ENCODE peak calls at places on chromosomes 16 and 17, in four cellular contexts. F is C1 segment of cervical spinal cord, Q is fibroblast of the conjunctiva, K is NB4. U is an unnamed sample.

GRCh38 chr17:17725853-17726720 is 44.8 kb downstream of the RAI1 start:
- DNase-seq in F (no peak), Q (no peak), K (peak; percentile 29), U (no peak)

GRCh38 chr17:45029758-45030423 is 21.5 kb downstream of the DCAKD start:
- DNase-seq in F (no peak), Q (no peak), K (no peak), U (no peak)

GRCh38 chr16:25841776-25842175 is 150.0 kb downstream of the HS3ST4 start:
- DNase-seq in F (no peak), Q (no peak), K (no peak), U (no peak)

GRCh38 chr17:17167986-17168385 is 38.1 kb downstream of the PLD6 start:
- DNase-seq in F (no peak), Q (no peak), K (no peak), U (no peak)

GRCh38 chr17:19306160-19307111 is 56.1 kb downstream of the B9D1 start:
- DNase-seq in F (peak; percentile 88), Q (no peak), K (peak; percentile 80), U (no peak)

GRCh38 chr16:88078111-88078775 is 127.0 kb downstream of the BANP start:
- DNase-seq in F (no peak), Q (no peak), K (no peak), U (no peak)

GRCh38 chr17:19019041-19019941 is 14.7 kb upstream of the FAM83G start:
- DNase-seq in F (no peak), Q (no peak), K (no peak), U (no peak)

GRCh38 chr16:3101841-3102470 is 2.9 kb upstream of the ZSCAN10 start:
- DNase-seq in F (no peak), Q (no peak), K (peak; percentile 89), U (no peak)

GRCh38 chr17:35578929-35579448 is 618 bp upstream of the PEX12 start:
- DNase-seq in F (no peak), Q (no peak), K (peak; percentile 28), U (no peak)

GRCh38 chr17:40490289-40490853 is 11.1 kb downstream of the TNS4 start:
- DNase-seq in F (peak; percentile 25), Q (peak; percentile 70), K (peak; percentile 62), U (peak; percentile 82)

GRCh38 chr17:67994827-67995567 is 1.3 kb downstream of the C17orf58 start:
- DNase-seq in F (peak; percentile 29), Q (peak; percentile 64), K (peak; percentile 54), U (peak; percentile 80)

GRCh38 chr16:660459-661183 is 7.3 kb upstream of the RHOT2 start:
- DNase-seq in F (peak; percentile 36), Q (peak; percentile 81), K (no peak), U (peak; percentile 65)

GRCh38 chr17:17253445-17253844 is 16.5 kb upstream of the FLCN start:
- DNase-seq in F (no peak), Q (no peak), K (no peak), U (no peak)

GRCh38 chr16:85308585-85309540 is 196.6 kb upstream of the CIBAR2 start:
- DNase-seq in F (no peak), Q (no peak), K (no peak), U (no peak)

GRCh38 chr17:82103588-82104451 is 5.8 kb upstream of the FASN start:
- DNase-seq in F (no peak), Q (peak; percentile 26), K (peak; percentile 11), U (peak; percentile 31)

GRCh38 chr17:2776589-2777241 is 19.5 kb upstream of the RAP1GAP2 start:
- DNase-seq in F (no peak), Q (no peak), K (no peak), U (no peak)

GRCh38 chr17:80063815-80064585 is 27.6 kb downstream of the CCDC40 start:
- DNase-seq in F (no peak), Q (peak; percentile 45), K (peak; percentile 85), U (peak; percentile 42)

GRCh38 chr16:19769239-19769638 is 51.2 kb downstream of the IQCK start:
- DNase-seq in F (no peak), Q (no peak), K (no peak), U (no peak)

GRCh38 chr16:75244225-75244792 is 7.1 kb downstream of the BCAR1 start:
- DNase-seq in F (no peak), Q (no peak), K (peak; percentile 76), U (no peak)

GRCh38 chr17:44187131-44187899 is 543 bp downstream of the TMUB2 start:
- DNase-seq in F (no peak), Q (no peak), K (no peak), U (peak; percentile 59)

GRCh38 chr16:23538919-23539278 is 18.3 kb downstream of the EARS2 start:
- DNase-seq in F (no peak), Q (no peak), K (no peak), U (no peak)

GRCh38 chr17:35240861-35241260 is 2.0 kb upstream of the SLFN5 start:
- DNase-seq in F (no peak), Q (no peak), K (no peak), U (no peak)

U was measured in bronchial epithelial cell.